ENCODE peak calls at places on chromosome 21, in six cellular contexts. One of them, this sample, is unnamed.

GRCh38 chr21:43313939-43314405 is 113.0 kb downstream of the SIK1 start:
- DNase-seq in kidney: peak
- DNase-seq in stimulated activated CD4-positive, alpha-beta T cell treated with anti-CD3 and anti-CD28 coated beads, Interleukin-2, amount 100 ng/mL, for 48 hours: no peak
- DNase-seq in fibroblast of pulmonary artery: no peak
- DNase-seq in AG08396: no peak
- DNase-seq in activated CD4-positive, alpha-beta T cell treated with anti-CD3 and anti-CD28 coated beads, Interleukin-2, amount 10 ng/mL, durations not matched to agents 7 days and 5 days: no peak
- DNase-seq in this sample: no peak

GRCh38 chr21:18334066-18334465 is 69.5 kb downstream of the TMPRSS15 start:
- DNase-seq in kidney: no peak
- DNase-seq in stimulated activated CD4-positive, alpha-beta T cell treated with anti-CD3 and anti-CD28 coated beads, Interleukin-2, amount 100 ng/mL, for 48 hours: no peak
- DNase-seq in fibroblast of pulmonary artery: no peak
- DNase-seq in AG08396: no peak
- DNase-seq in activated CD4-positive, alpha-beta T cell treated with anti-CD3 and anti-CD28 coated beads, Interleukin-2, amount 10 ng/mL, durations not matched to agents 7 days and 5 days: no peak
- DNase-seq in this sample: no peak

GRCh38 chr21:29376556-29376955 is 77.8 kb downstream of the BACH1 start:
- DNase-seq in kidney: no peak
- DNase-seq in stimulated activated CD4-positive, alpha-beta T cell treated with anti-CD3 and anti-CD28 coated beads, Interleukin-2, amount 100 ng/mL, for 48 hours: peak
- DNase-seq in fibroblast of pulmonary artery: peak
- DNase-seq in AG08396: peak
- DNase-seq in activated CD4-positive, alpha-beta T cell treated with anti-CD3 and anti-CD28 coated beads, Interleukin-2, amount 10 ng/mL, durations not matched to agents 7 days and 5 days: peak
- DNase-seq in this sample: peak

GRCh38 chr21:17775431-17776126 is 43.6 kb downstream of the C21orf91 start:
- DNase-seq in kidney: peak
- DNase-seq in stimulated activated CD4-positive, alpha-beta T cell treated with anti-CD3 and anti-CD28 coated beads, Interleukin-2, amount 100 ng/mL, for 48 hours: no peak
- DNase-seq in fibroblast of pulmonary artery: no peak
- DNase-seq in AG08396: no peak
- DNase-seq in activated CD4-positive, alpha-beta T cell treated with anti-CD3 and anti-CD28 coated beads, Interleukin-2, amount 10 ng/mL, durations not matched to agents 7 days and 5 days: peak
- DNase-seq in this sample: peak

GRCh38 chr21:44699502-44700001 is 2.6 kb downstream of the KRTAP10-12 start:
- DNase-seq in kidney: no peak
- DNase-seq in stimulated activated CD4-positive, alpha-beta T cell treated with anti-CD3 and anti-CD28 coated beads, Interleukin-2, amount 100 ng/mL, for 48 hours: no peak
- DNase-seq in fibroblast of pulmonary artery: no peak
- DNase-seq in AG08396: no peak
- DNase-seq in activated CD4-positive, alpha-beta T cell treated with anti-CD3 and anti-CD28 coated beads, Interleukin-2, amount 10 ng/mL, durations not matched to agents 7 days and 5 days: peak
- DNase-seq in this sample: no peak

GRCh38 chr21:46122241-46122671 is 24.3 kb downstream of the COL6A2 start:
- DNase-seq in kidney: peak
- DNase-seq in stimulated activated CD4-positive, alpha-beta T cell treated with anti-CD3 and anti-CD28 coated beads, Interleukin-2, amount 100 ng/mL, for 48 hours: no peak
- DNase-seq in fibroblast of pulmonary artery: peak
- DNase-seq in AG08396: peak
- DNase-seq in activated CD4-positive, alpha-beta T cell treated with anti-CD3 and anti-CD28 coated beads, Interleukin-2, amount 10 ng/mL, durations not matched to agents 7 days and 5 days: no peak
- DNase-seq in this sample: no peak

GRCh38 chr21:42844411-42845113 is 34.8 kb downstream of the WDR4 start:
- DNase-seq in kidney: peak
- DNase-seq in stimulated activated CD4-positive, alpha-beta T cell treated with anti-CD3 and anti-CD28 coated beads, Interleukin-2, amount 100 ng/mL, for 48 hours: no peak
- DNase-seq in fibroblast of pulmonary artery: no peak
- DNase-seq in AG08396: no peak
- DNase-seq in activated CD4-positive, alpha-beta T cell treated with anti-CD3 and anti-CD28 coated beads, Interleukin-2, amount 10 ng/mL, durations not matched to agents 7 days and 5 days: no peak
- DNase-seq in this sample: no peak

GRCh38 chr21:27569831-27570230 is 602.9 kb upstream of the ADAMTS5 start:
- DNase-seq in kidney: no peak
- DNase-seq in stimulated activated CD4-positive, alpha-beta T cell treated with anti-CD3 and anti-CD28 coated beads, Interleukin-2, amount 100 ng/mL, for 48 hours: no peak
- DNase-seq in fibroblast of pulmonary artery: peak
- DNase-seq in AG08396: no peak
- DNase-seq in activated CD4-positive, alpha-beta T cell treated with anti-CD3 and anti-CD28 coated beads, Interleukin-2, amount 10 ng/mL, durations not matched to agents 7 days and 5 days: no peak
- DNase-seq in this sample: no peak

GRCh38 chr21:30315701-30316100 is 4.4 kb downstream of the KRTAP26-1 start:
- DNase-seq in kidney: no peak
- DNase-seq in stimulated activated CD4-positive, alpha-beta T cell treated with anti-CD3 and anti-CD28 coated beads, Interleukin-2, amount 100 ng/mL, for 48 hours: no peak
- DNase-seq in fibroblast of pulmonary artery: no peak
- DNase-seq in AG08396: no peak
- DNase-seq in activated CD4-positive, alpha-beta T cell treated with anti-CD3 and anti-CD28 coated beads, Interleukin-2, amount 10 ng/mL, durations not matched to agents 7 days and 5 days: no peak
- DNase-seq in this sample: no peak

GRCh38 chr21:14453339-14453738 is 70.4 kb upstream of the HSPA13 start:
- DNase-seq in kidney: no peak
- DNase-seq in stimulated activated CD4-positive, alpha-beta T cell treated with anti-CD3 and anti-CD28 coated beads, Interleukin-2, amount 100 ng/mL, for 48 hours: peak
- DNase-seq in fibroblast of pulmonary artery: no peak
- DNase-seq in AG08396: no peak
- DNase-seq in activated CD4-positive, alpha-beta T cell treated with anti-CD3 and anti-CD28 coated beads, Interleukin-2, amount 10 ng/mL, durations not matched to agents 7 days and 5 days: peak
- DNase-seq in this sample: peak

GRCh38 chr21:43992121-43992520 is 20.0 kb upstream of the TRAPPC10 start:
- DNase-seq in kidney: no peak
- DNase-seq in stimulated activated CD4-positive, alpha-beta T cell treated with anti-CD3 and anti-CD28 coated beads, Interleukin-2, amount 100 ng/mL, for 48 hours: no peak
- DNase-seq in fibroblast of pulmonary artery: no peak
- DNase-seq in AG08396: no peak
- DNase-seq in activated CD4-positive, alpha-beta T cell treated with anti-CD3 and anti-CD28 coated beads, Interleukin-2, amount 10 ng/mL, durations not matched to agents 7 days and 5 days: no peak
- DNase-seq in this sample: no peak

GRCh38 chr21:45323487-45324380 is 36.0 kb upstream of the POFUT2 start:
- DNase-seq in kidney: peak
- DNase-seq in stimulated activated CD4-positive, alpha-beta T cell treated with anti-CD3 and anti-CD28 coated beads, Interleukin-2, amount 100 ng/mL, for 48 hours: no peak
- DNase-seq in fibroblast of pulmonary artery: peak
- DNase-seq in AG08396: no peak
- DNase-seq in activated CD4-positive, alpha-beta T cell treated with anti-CD3 and anti-CD28 coated beads, Interleukin-2, amount 10 ng/mL, durations not matched to agents 7 days and 5 days: no peak
- DNase-seq in this sample: no peak

GRCh38 chr21:37863842-37864241 is 52.4 kb downstream of the KCNJ6 start:
- DNase-seq in kidney: no peak
- DNase-seq in stimulated activated CD4-positive, alpha-beta T cell treated with anti-CD3 and anti-CD28 coated beads, Interleukin-2, amount 100 ng/mL, for 48 hours: no peak
- DNase-seq in fibroblast of pulmonary artery: peak
- DNase-seq in AG08396: no peak
- DNase-seq in activated CD4-positive, alpha-beta T cell treated with anti-CD3 and anti-CD28 coated beads, Interleukin-2, amount 10 ng/mL, durations not matched to agents 7 days and 5 days: no peak
- DNase-seq in this sample: no peak

GRCh38 chr21:42227909-42228708 is 9.2 kb downstream of the ABCG1 start:
- DNase-seq in kidney: peak
- DNase-seq in stimulated activated CD4-positive, alpha-beta T cell treated with anti-CD3 and anti-CD28 coated beads, Interleukin-2, amount 100 ng/mL, for 48 hours: peak
- DNase-seq in fibroblast of pulmonary artery: peak
- DNase-seq in AG08396: peak
- DNase-seq in activated CD4-positive, alpha-beta T cell treated with anti-CD3 and anti-CD28 coated beads, Interleukin-2, amount 10 ng/mL, durations not matched to agents 7 days and 5 days: peak
- DNase-seq in this sample: peak

GRCh38 chr21:15986277-15986676 is 256.5 kb downstream of the USP25 start:
- DNase-seq in kidney: no peak
- DNase-seq in stimulated activated CD4-positive, alpha-beta T cell treated with anti-CD3 and anti-CD28 coated beads, Interleukin-2, amount 100 ng/mL, for 48 hours: no peak
- DNase-seq in fibroblast of pulmonary artery: no peak
- DNase-seq in AG08396: no peak
- DNase-seq in activated CD4-positive, alpha-beta T cell treated with anti-CD3 and anti-CD28 coated beads, Interleukin-2, amount 10 ng/mL, durations not matched to agents 7 days and 5 days: no peak
- DNase-seq in this sample: no peak

GRCh38 chr21:45822429-45823099 is 159.0 kb upstream of the COL6A1 start:
- DNase-seq in kidney: no peak
- DNase-seq in stimulated activated CD4-positive, alpha-beta T cell treated with anti-CD3 and anti-CD28 coated beads, Interleukin-2, amount 100 ng/mL, for 48 hours: no peak
- DNase-seq in fibroblast of pulmonary artery: no peak
- DNase-seq in AG08396: no peak
- DNase-seq in activated CD4-positive, alpha-beta T cell treated with anti-CD3 and anti-CD28 coated beads, Interleukin-2, amount 10 ng/mL, durations not matched to agents 7 days and 5 days: no peak
- DNase-seq in this sample: no peak

GRCh38 chr21:39556176-39556575 is 56.6 kb upstream of the B3GALT5 start:
- DNase-seq in kidney: no peak
- DNase-seq in stimulated activated CD4-positive, alpha-beta T cell treated with anti-CD3 and anti-CD28 coated beads, Interleukin-2, amount 100 ng/mL, for 48 hours: no peak
- DNase-seq in fibroblast of pulmonary artery: no peak
- DNase-seq in AG08396: no peak
- DNase-seq in activated CD4-positive, alpha-beta T cell treated with anti-CD3 and anti-CD28 coated beads, Interleukin-2, amount 10 ng/mL, durations not matched to agents 7 days and 5 days: no peak
- DNase-seq in this sample: no peak

GRCh38 chr21:38804617-38805281 is 980 bp upstream of the ETS2 start:
- DNase-seq in kidney: peak
- DNase-seq in stimulated activated CD4-positive, alpha-beta T cell treated with anti-CD3 and anti-CD28 coated beads, Interleukin-2, amount 100 ng/mL, for 48 hours: peak
- DNase-seq in fibroblast of pulmonary artery: no peak
- DNase-seq in AG08396: peak
- DNase-seq in activated CD4-positive, alpha-beta T cell treated with anti-CD3 and anti-CD28 coated beads, Interleukin-2, amount 10 ng/mL, durations not matched to agents 7 days and 5 days: peak
- DNase-seq in this sample: no peak

GRCh38 chr21:46641656-46642055 is 6.2 kb downstream of the PRMT2 start:
- DNase-seq in kidney: no peak
- DNase-seq in stimulated activated CD4-positive, alpha-beta T cell treated with anti-CD3 and anti-CD28 coated beads, Interleukin-2, amount 100 ng/mL, for 48 hours: no peak
- DNase-seq in fibroblast of pulmonary artery: no peak
- DNase-seq in AG08396: no peak
- DNase-seq in activated CD4-positive, alpha-beta T cell treated with anti-CD3 and anti-CD28 coated beads, Interleukin-2, amount 10 ng/mL, durations not matched to agents 7 days and 5 days: no peak
- DNase-seq in this sample: no peak

GRCh38 chr21:21341041-21341440 is 342.8 kb downstream of the NCAM2 start:
- DNase-seq in kidney: no peak
- DNase-seq in stimulated activated CD4-positive, alpha-beta T cell treated with anti-CD3 and anti-CD28 coated beads, Interleukin-2, amount 100 ng/mL, for 48 hours: no peak
- DNase-seq in fibroblast of pulmonary artery: no peak
- DNase-seq in AG08396: no peak
- DNase-seq in activated CD4-positive, alpha-beta T cell treated with anti-CD3 and anti-CD28 coated beads, Interleukin-2, amount 10 ng/mL, durations not matched to agents 7 days and 5 days: no peak
- DNase-seq in this sample: no peak